ENCODE peak calls at places on chromosomes 4 and X, in five cellular contexts. U is lower lobe of right lung; J is GM23338; C is effector memory CD4-positive, alpha-beta T cell; P is heart right ventricle. L is an unnamed sample. For H3K27me3 and H3K36me3, the result is how much of the 10 kb centered on the place peaks cover.

GRCh38 chr4:23373269-23373668 is 516.6 kb downstream of the PPARGC1A start:
- DNase-seq in U (peak), C (no peak), P (peak), J (peak), L (no peak)

GRCh38 chrX:132614297-132614696 is 125.5 kb upstream of the MBNL3 start:
- DNase-seq in C (no peak), U (no peak), J (peak), P (no peak), L (no peak)

GRCh38 chr4:40672528-40673522 is 43.2 kb upstream of the RBM47 start:
- DNase-seq in U (peak), P (peak), J (peak), C (no peak), L (no peak)

GRCh38 chr4:10082459-10083272 is 33.9 kb downstream of the WDR1 start:
- DNase-seq in C (no peak), J (no peak), U (no peak), P (no peak), L (no peak)

GRCh38 chr4:84804126-84804525 is 162.4 kb downstream of the WDFY3 start:
- DNase-seq in J (no peak), P (no peak), C (no peak), U (no peak), L (no peak)

GRCh38 chrX:39582091-39582490 is 515.7 kb downstream of the BCOR start:
- DNase-seq in U (no peak), J (no peak), C (no peak), P (no peak), L (no peak)

GRCh38 chr4:328729-329128 is 8.9 kb upstream of the ZNF141 start:
- DNase-seq in J (no peak), C (no peak), U (no peak), P (no peak), L (no peak)

GRCh38 chr4:83780334-83780733 is 244.4 kb downstream of the GPAT3 start:
- DNase-seq in J (no peak), C (no peak), P (no peak), U (no peak), L (no peak)

GRCh38 chr4:1974836-1975235 is 33.9 kb downstream of the NELFA start:
- DNase-seq in P (no peak), J (no peak), U (no peak), C (no peak), L (no peak)

GRCh38 chr4:86891785-86892638 is at the start of gene C4orf36:
- DNase-seq in J (peak), C (no peak), P (peak), U (peak), L (peak)

GRCh38 chrX:111837226-111837625 is 38.8 kb upstream of the TRPC5OS start:
- DNase-seq in J (no peak), C (no peak), U (no peak), P (no peak), L (no peak)

GRCh38 chr4:38464328-38464727 is 199.7 kb upstream of the KLF3 start:
- DNase-seq in U (no peak), P (no peak), J (no peak), C (no peak), L (no peak)

GRCh38 chrX:138740361-138740760 is 28.8 kb upstream of the FGF13 start:
- DNase-seq in P (no peak), J (no peak), U (no peak), C (no peak), L (no peak)

GRCh38 chr4:180058731-180059215 is 2184.4 kb upstream of the TENM3 start:
- DNase-seq in J (peak), P (peak), C (no peak), U (peak), L (no peak)

GRCh38 chr4:1990676-1991075 is 18.1 kb downstream of the NELFA start:
- DNase-seq in P (no peak), C (no peak), U (no peak), J (no peak), L (no peak)

GRCh38 chr4:174592985-174593335 is 70.7 kb upstream of the HPGD start:
- DNase-seq in P (no peak), J (no peak), C (no peak), U (no peak), L (no peak)

GRCh38 chrX:140917354-140918115 is 84.9 kb upstream of the SPANXB1 start:
- DNase-seq in U (no peak), J (no peak), P (no peak), C (no peak), L (no peak)

GRCh38 chrX:154441984-154442707 is 1.8 kb upstream of the FAM50A start:
- DNase-seq in J (no peak), C (no peak), U (no peak), P (no peak), L (no peak)

GRCh38 chr4:76342191-76342590 is 35.7 kb downstream of the STBD1 start:
- DNase-seq in C (no peak), P (no peak), U (no peak), J (no peak), L (no peak)

GRCh38 chr4:146283758-146284651 is 69.7 kb downstream of the REELD1 start:
- DNase-seq in U (no peak), P (peak), J (no peak), C (no peak), L (no peak)

GRCh38 chr4:55172694-55173287 is 47.4 kb upstream of the KDR start:
- DNase-seq in J (no peak), C (no peak), U (no peak), P (peak), L (no peak)

GRCh38 chr4:82892467-82892802 is 1.5 kb upstream of the SEC31A start:
- DNase-seq in P (no peak), C (no peak), J (no peak), U (no peak), L (no peak)

GRCh38 chr4:43277003-43277402 is 384.5 kb downstream of the GRXCR1 start:
- DNase-seq in J (no peak), P (no peak), U (no peak), C (no peak), L (no peak)

GRCh38 chr4:165698272-165698671 is 174.8 kb upstream of the TLL1 start:
- DNase-seq in P (no peak), J (no peak), C (no peak), U (no peak), L (no peak)

GRCh38 chrX:153766098-153766817 is 2.2 kb downstream of the PLXNB3 start:
- DNase-seq in U (peak), J (no peak), P (no peak), C (no peak), L (no peak)

GRCh38 chrX:135536883-135537282 is 16.4 kb downstream of the INTS6L start:
- DNase-seq in C (no peak), J (no peak), U (no peak), P (no peak), L (no peak)

GRCh38 chrX:43969504-43970501 is 3.4 kb downstream of the NDP start:
- DNase-seq in C (no peak), U (no peak), J (peak), P (no peak), L (no peak)

GRCh38 chr4:69888336-69888735 is 28.4 kb upstream of the SULT1E1 start:
- DNase-seq in J (no peak), P (no peak), U (no peak), C (no peak), L (no peak)

GRCh38 chrX:150848914-150849365 is 49.5 kb downstream of the CD99L2 start:
- DNase-seq in C (no peak), P (no peak), J (no peak), U (peak), L (no peak)

GRCh38 chrX:150406559-150406958 is 43.4 kb downstream of the MAMLD1 start:
- DNase-seq in P (no peak), C (no peak), J (no peak), U (no peak), L (no peak)

DNA sequence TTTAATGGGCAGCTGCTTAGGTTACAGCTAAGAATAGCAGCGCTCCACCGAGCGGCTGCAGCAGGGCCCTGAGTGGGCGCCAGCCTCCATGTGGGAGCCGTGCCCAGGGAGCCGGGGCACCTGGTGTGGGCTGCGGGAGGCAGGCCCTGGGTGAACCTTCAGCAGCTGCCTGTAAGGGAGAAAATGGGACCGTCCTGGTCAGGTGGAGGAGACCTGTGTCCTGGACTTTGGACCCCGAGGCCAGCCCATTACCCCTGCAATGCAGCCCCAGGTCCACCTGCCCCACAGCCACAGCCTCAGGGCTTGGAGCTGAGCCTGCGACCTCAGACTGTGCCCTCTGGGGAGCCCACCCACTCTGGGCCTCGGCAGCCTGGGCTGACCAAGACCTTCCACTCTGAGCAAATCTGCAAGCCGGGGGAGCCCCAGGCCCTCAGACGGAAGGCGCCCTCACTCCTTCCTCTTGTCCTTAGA is 21.2 kb downstream of the MSANTD1 start:
- DNase-seq in C (no peak), U (no peak), P (peak), J (no peak), L (no peak)
- H3K27ac ChIP-seq in C (no peak), U (no peak), P (no peak), J (no peak), L (no peak)

GRCh38 chr4:8594097-8595038 is 1.8 kb downstream of the CPZ start:
- DNase-seq in C (no peak), J (peak), U (no peak), P (peak), L (no peak)

GRCh38 chr4:8591626-8592365 is 769 bp upstream of the CPZ start:
- DNase-seq in P (no peak), C (no peak), J (peak), U (peak), L (no peak)

GRCh38 chr4:8591114-8591513 is 1.5 kb upstream of the CPZ start:
- DNase-seq in J (no peak), U (peak), P (no peak), C (no peak), L (no peak)

GRCh38 chr4:8593268-8594096 is 917 bp downstream of the CPZ start:
- DNase-seq in J (peak), C (no peak), P (no peak), U (no peak), L (no peak)

GRCh38 chr4:8592366-8593267 is at the start of gene CPZ:
- DNase-seq in P (no peak), U (no peak), J (peak), C (no peak), L (no peak)
- H3K27me3 ChIP-seq in P (half or more), U (half or more), J (under half), C (under half), L (under half)

GRCh38 chr4:113457886-113458285 is 303.7 kb downstream of the CAMK2D start:
- DNase-seq in U (no peak), P (no peak), J (no peak), C (no peak), L (no peak)

GRCh38 chr4:113462286-113462685 is 299.3 kb downstream of the CAMK2D start:
- DNase-seq in P (no peak), U (no peak), J (no peak), C (no peak), L (no peak)

GRCh38 chr4:113461281-113461680 is 300.3 kb downstream of the CAMK2D start:
- DNase-seq in U (no peak), P (no peak), J (no peak), C (no peak), L (no peak)
- H3K36me3 ChIP-seq in U (under half), P (under half), J (under half), C (under half), L (under half)

GRCh38 chr4:95156452-95156765 is 392.4 kb downstream of the UNC5C start:
- DNase-seq in P (no peak), U (no peak), C (no peak), J (no peak), L (no peak)
- H3K27ac ChIP-seq in P (no peak), U (no peak), C (no peak), J (no peak), L (no peak)

DNA sequence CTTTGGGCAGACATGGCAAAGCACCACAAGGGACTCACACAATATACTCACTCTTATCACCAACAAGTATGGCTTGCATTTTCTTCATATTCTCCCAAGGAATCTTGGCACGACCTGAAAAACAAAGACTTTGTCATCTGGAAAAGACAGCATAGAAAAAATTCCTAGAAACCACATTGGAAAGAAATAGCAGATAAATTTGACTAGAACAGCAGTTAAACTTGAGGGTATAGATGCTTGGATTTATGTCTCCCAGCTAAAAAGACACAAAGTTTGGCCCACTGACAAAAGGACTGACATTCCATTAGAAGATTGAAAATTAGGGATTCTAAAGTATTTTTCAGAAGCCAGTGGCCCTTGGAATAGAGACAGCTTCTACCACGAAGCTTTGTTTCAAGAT is 6.9 kb upstream of the VEGFC start:
- DNase-seq in C (no peak), U (no peak), P (no peak), J (no peak), L (no peak)
- H3K27me3 ChIP-seq in C (under half), U (under half), P (under half), J (under half), L (under half)

GRCh38 chr4:189261475-189261874 is 679.2 kb upstream of the FRG1 start:
- DNase-seq in J (no peak), P (no peak), U (no peak), C (no peak), L (no peak)

GRCh38 chr4:189265515-189265914 is 675.2 kb upstream of the FRG1 start:
- DNase-seq in U (no peak), C (no peak), J (peak), P (no peak), L (no peak)

DNA sequence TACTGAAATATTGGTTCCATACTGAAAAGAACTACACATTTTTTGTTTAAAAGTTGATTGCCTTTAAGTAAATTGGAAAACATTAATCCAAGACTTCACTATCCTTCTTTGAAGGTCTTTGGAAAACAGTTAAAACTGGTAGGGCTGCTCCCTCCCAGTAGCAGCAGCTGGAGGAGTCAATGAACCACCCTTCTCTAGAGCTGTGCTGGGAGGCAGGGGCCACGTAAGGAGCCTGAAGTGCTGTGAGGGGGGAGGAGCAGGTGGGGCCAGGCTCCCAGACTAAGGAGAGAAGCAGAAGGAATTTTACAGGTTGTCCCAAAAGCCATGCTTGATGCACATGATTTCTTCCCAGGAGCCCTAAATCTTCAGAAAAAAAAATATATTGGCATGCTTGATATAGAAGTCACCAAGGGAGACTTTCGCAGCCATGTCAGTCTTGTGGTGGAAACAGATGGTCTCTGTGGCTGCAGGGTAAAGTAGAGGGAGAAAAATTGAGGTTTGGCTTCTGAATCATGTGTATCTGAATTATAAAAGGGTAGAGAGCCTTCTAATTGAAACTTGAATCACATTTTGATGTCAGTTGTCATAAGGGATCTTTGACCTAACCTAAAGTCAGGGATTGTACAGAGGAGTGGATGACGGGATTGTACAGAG is 673.2 kb upstream of the FRG1 start:
- DNase-seq in U (no peak), J (no peak), C (no peak), P (no peak), L (no peak)
- H3K36me3 ChIP-seq in U (under half), J (under half), C (under half), P (under half), L (under half)